ENCODE peak calls at places on chromosomes 11 and 22, in six cellular contexts. S, Q, N, H, V and F are unnamed samples.

GRCh38 chr11:134685981-134686380 is 273.9 kb upstream of the B3GAT1 start:
- DNase-seq in V (no peak), S (no peak), H (no peak), N (no peak), Q (no peak), F (peak)

GRCh38 chr11:112784323-112785073 is 176.7 kb upstream of the NCAM1 start:
- DNase-seq in Q (no peak), V (peak), N (no peak), H (peak), S (no peak), F (no peak)

GRCh38 chr22:20651286-20651685 is 122.6 kb upstream of the SERPIND1 start:
- DNase-seq in N (no peak), V (no peak), H (peak), Q (no peak), S (no peak), F (no peak)

GRCh38 chr22:40874016-40874415 is 12.1 kb upstream of the DNAJB7 start:
- DNase-seq in Q (no peak), H (no peak), V (no peak), N (no peak), S (no peak), F (no peak)

GRCh38 chr22:32469799-32470212 is 4.8 kb upstream of the FBXO7 start:
- DNase-seq in N (no peak), V (no peak), S (no peak), H (peak), Q (no peak), F (peak)

GRCh38 chr11:72609045-72609444 is 65.2 kb downstream of the PDE2A start:
- DNase-seq in N (no peak), V (peak), S (no peak), Q (no peak), H (peak), F (no peak)

GRCh38 chr11:71169328-71169727 is 83.0 kb downstream of the SHANK2 start:
- DNase-seq in Q (no peak), S (no peak), H (no peak), N (no peak), V (no peak), F (no peak)

GRCh38 chr11:128518493-128519207 is 68.7 kb downstream of the ETS1 start:
- DNase-seq in S (no peak), V (no peak), N (no peak), Q (no peak), H (no peak), F (no peak)

GRCh38 chr22:43272869-43273318 is 70.3 kb downstream of the SCUBE1 start:
- DNase-seq in V (no peak), N (no peak), S (no peak), Q (no peak), H (no peak), F (no peak)

GRCh38 chr11:36449566-36450390 is 60.3 kb downstream of the TRAF6 start:
- DNase-seq in H (no peak), Q (no peak), V (no peak), S (no peak), N (no peak), F (no peak)

GRCh38 chr11:129191649-129192048 is 476 bp downstream of the ARHGAP32 start:
- DNase-seq in V (no peak), Q (no peak), H (no peak), N (no peak), S (no peak), F (no peak)

GRCh38 chr22:46001426-46002106 is 24.6 kb upstream of the WNT7B start:
- DNase-seq in H (no peak), N (no peak), Q (no peak), S (no peak), V (no peak), F (peak)

GRCh38 chr11:3341298-3341697 is 37.6 kb downstream of the ZNF195 start:
- DNase-seq in Q (no peak), N (peak), S (peak), V (peak), H (peak), F (peak)

GRCh38 chr22:30325065-30325720 is 1.5 kb downstream of the TBC1D10A start:
- DNase-seq in N (no peak), H (peak), Q (no peak), V (peak), S (no peak), F (no peak)

GRCh38 chr11:3982431-3982830 is 112.2 kb upstream of the RRM1 start:
- DNase-seq in V (no peak), N (no peak), Q (no peak), H (no peak), S (no peak), F (no peak)

GRCh38 chr11:66438009-66438503 is 592 bp downstream of the MRPL11 start:
- DNase-seq in V (peak), H (no peak), S (no peak), N (no peak), Q (no peak), F (no peak)

GRCh38 chr11:706439-706956 is 467 bp downstream of the EPS8L2 start:
- DNase-seq in Q (no peak), S (no peak), V (no peak), H (peak), N (no peak), F (no peak)

GRCh38 chr11:19605500-19606371 is 106.9 kb upstream of the NAV2 start:
- DNase-seq in V (peak), S (no peak), N (no peak), H (peak), Q (no peak), F (no peak)

GRCh38 chr11:43687120-43687791 is 6.7 kb downstream of the HSD17B12 start:
- DNase-seq in H (no peak), Q (no peak), S (no peak), V (no peak), N (no peak), F (no peak)

GRCh38 chr11:77095551-77096490 is 6.8 kb upstream of the OMP start:
- DNase-seq in S (no peak), V (peak), N (no peak), H (no peak), Q (no peak), F (no peak)

GRCh38 chr11:16785520-16786128 is 47.2 kb downstream of the C11orf58 start:
- DNase-seq in N (no peak), V (peak), H (peak), Q (peak), S (peak), F (peak)

GRCh38 chr11:6333112-6333511 is 12.8 kb upstream of the CAVIN3 start:
- DNase-seq in V (no peak), Q (no peak), S (no peak), N (no peak), H (no peak), F (peak)

GRCh38 chr11:61281581-61282250 is 13.4 kb downstream of the VWCE start:
- DNase-seq in V (peak), N (no peak), S (no peak), Q (peak), H (peak), F (no peak)

GRCh38 chr11:73521621-73522020 is 76.3 kb downstream of the FAM168A start:
- DNase-seq in N (no peak), H (peak), V (no peak), Q (no peak), S (no peak), F (peak)

GRCh38 chr22:49075150-49075549 is 752.5 kb downstream of the BRD1 start:
- DNase-seq in S (no peak), N (no peak), H (no peak), V (no peak), Q (no peak), F (no peak)

GRCh38 chr22:23397618-23398567 is 182.2 kb downstream of the IGLL1 start:
- DNase-seq in S (no peak), Q (no peak), V (no peak), H (no peak), N (no peak), F (no peak)

GRCh38 chr11:68931911-68932310 is 28.2 kb downstream of the IGHMBP2 start:
- DNase-seq in N (no peak), H (no peak), S (no peak), V (no peak), Q (no peak), F (no peak)

GRCh38 chr11:69301491-69302401 is 7.8 kb downstream of the MYEOV start:
- DNase-seq in Q (no peak), H (peak), S (no peak), N (no peak), V (no peak), F (no peak)

GRCh38 chr11:45722144-45722543 is 56.7 kb upstream of the CHST1 start:
- DNase-seq in N (no peak), H (no peak), V (no peak), S (no peak), Q (no peak), F (no peak)

GRCh38 chr11:12245091-12245490 is 132.3 kb upstream of the PARVA start:
- DNase-seq in Q (no peak), H (no peak), S (no peak), V (no peak), N (no peak), F (no peak)

GRCh38 chr11:30911247-30911646 is 325.1 kb upstream of the MPPED2 start:
- DNase-seq in N (no peak), V (no peak), Q (no peak), H (no peak), S (no peak), F (no peak)

GRCh38 chr11:27210509-27210908 is 152.5 kb downstream of the CCDC34 start:
- DNase-seq in Q (no peak), H (no peak), S (no peak), N (no peak), V (no peak), F (no peak)

GRCh38 chr11:95544095-95544795 is 245.3 kb downstream of the FAM76B start:
- DNase-seq in H (peak), V (no peak), N (no peak), S (no peak), Q (no peak), F (no peak)